ENCODE peak calls at places on chromosomes 2 and 18, in eight cellular contexts. I, F, O, Z, J, V, N and A are unnamed samples. For H3K4me1, the result is how much of the 10 kb centered on the place peaks cover.

GRCh38 chr18:42477261-42477660 is 522.2 kb downstream of the PIK3C3 start:
- DNase-seq in O (no peak), I (no peak), N (peak), Z (no peak), F (no peak), V (no peak), J (no peak), A (no peak)

GRCh38 chr18:65788373-65788772 is 37.6 kb downstream of the CDH7 start:
- DNase-seq in O (no peak), V (no peak), J (no peak), F (no peak), Z (peak), I (no peak), N (no peak), A (no peak)

GRCh38 chr18:77065221-77065981 is 67.2 kb downstream of the MBP start:
- DNase-seq in N (peak), J (no peak), I (no peak), O (peak), F (peak), V (no peak), Z (no peak), A (peak)

GRCh38 chr2:241386519-241386918 is 30.4 kb downstream of the FARP2 start:
- DNase-seq in O (no peak), V (no peak), Z (no peak), F (no peak), I (no peak), N (no peak), J (no peak), A (no peak)

GRCh38 chr2:232328038-232328435 is 50.5 kb upstream of the ALPP start:
- DNase-seq in N (no peak), V (no peak), J (peak), I (no peak), Z (peak), O (no peak), F (no peak), A (no peak)

GRCh38 chr2:286774-287392 is 1.0 kb downstream of the ALKAL2 start:
- DNase-seq in O (no peak), Z (no peak), V (no peak), I (no peak), J (peak), N (no peak), F (no peak), A (no peak)

GRCh38 chr18:69840445-69840844 is 107.2 kb downstream of the CD226 start:
- DNase-seq in Z (no peak), I (no peak), N (peak), O (no peak), V (peak), F (no peak), J (no peak), A (no peak)

GRCh38 chr2:8544786-8545631 is 136.8 kb upstream of the ID2 start:
- DNase-seq in J (peak), Z (no peak), N (peak), F (peak), V (peak), I (peak), O (peak), A (peak)

GRCh38 chr2:143261986-143262784 is 133.0 kb downstream of the ARHGAP15 start:
- DNase-seq in J (no peak), O (no peak), V (peak), F (peak), I (no peak), N (peak), Z (no peak), A (no peak)

GRCh38 chr2:181849601-181850000 is 41.9 kb upstream of the ITPRID2 start:
- DNase-seq in N (no peak), F (no peak), Z (no peak), I (no peak), O (no peak), J (no peak), V (no peak), A (no peak)

GRCh38 chr2:3986063-3986462 is 282.7 kb downstream of the DCDC2C start:
- DNase-seq in Z (no peak), I (no peak), F (no peak), N (no peak), V (no peak), J (no peak), O (no peak), A (no peak)

GRCh38 chr2:218816561-218817011 is 15.0 kb downstream of the PRKAG3 start:
- DNase-seq in J (no peak), F (no peak), Z (no peak), I (no peak), V (no peak), N (no peak), O (no peak), A (no peak)

GRCh38 chr2:148560501-148560900 is 84.0 kb upstream of the EPC2 start:
- DNase-seq in J (no peak), O (no peak), I (no peak), N (no peak), Z (no peak), F (no peak), V (no peak), A (no peak)

GRCh38 chr2:148568597-148568996 is 76.0 kb upstream of the EPC2 start:
- DNase-seq in V (no peak), O (no peak), N (no peak), Z (no peak), J (peak), F (peak), I (no peak), A (no peak)

GRCh38 chr2:240139011-240139441 is 1.4 kb downstream of the OTOS start:
- DNase-seq in J (peak), F (no peak), N (no peak), Z (no peak), I (no peak), V (no peak), O (no peak), A (no peak)

GRCh38 chr18:53971331-53971730 is 253.1 kb downstream of the MBD2 start:
- DNase-seq in V (no peak), J (no peak), N (peak), O (peak), F (no peak), I (no peak), Z (no peak), A (no peak)

GRCh38 chr2:167992258-167992657 is 255.1 kb downstream of the STK39 start:
- DNase-seq in N (no peak), Z (no peak), I (no peak), F (no peak), J (no peak), O (no peak), V (no peak), A (no peak)

GRCh38 chr2:45788401-45788800 is 136.9 kb downstream of the PRKCE start:
- DNase-seq in O (no peak), N (no peak), V (no peak), J (no peak), I (no peak), F (no peak), Z (no peak), A (no peak)

GRCh38 chr2:237566401-237567235 is at the start of gene PRLH:
- DNase-seq in N (no peak), I (no peak), V (no peak), O (no peak), Z (no peak), J (no peak), F (no peak), A (no peak)

GRCh38 chr2:216465580-216466197 is 33.0 kb upstream of the RPL37A start:
- DNase-seq in F (no peak), N (no peak), Z (no peak), J (no peak), V (no peak), I (no peak), O (no peak), A (no peak)

GRCh38 chr18:43692291-43692690 is 415.0 kb upstream of the SYT4 start:
- DNase-seq in J (no peak), V (peak), F (no peak), Z (no peak), I (no peak), O (peak), N (peak), A (no peak)

GRCh38 chr2:8514748-8515389 is 167.0 kb upstream of the ID2 start:
- DNase-seq in I (no peak), J (no peak), O (no peak), Z (no peak), V (no peak), N (no peak), F (no peak), A (no peak)

GRCh38 chr2:240997856-240998705 is at the start of gene SNED1:
- DNase-seq in F (peak), N (peak), V (peak), J (peak), I (peak), Z (peak), O (peak), A (peak)

GRCh38 chr2:221915926-221916325 is 343.8 kb upstream of the EPHA4 start:
- DNase-seq in N (no peak), V (no peak), I (no peak), J (no peak), Z (no peak), O (no peak), F (no peak), A (no peak)

GRCh38 chr18:42107287-42108045 is 152.4 kb downstream of the PIK3C3 start:
- DNase-seq in V (no peak), J (no peak), Z (no peak), F (no peak), I (no peak), O (no peak), N (no peak), A (no peak)

GRCh38 chr2:16208241-16208797 is 268.0 kb downstream of the MYCN start:
- DNase-seq in N (no peak), Z (no peak), J (no peak), V (no peak), O (no peak), F (no peak), I (no peak), A (no peak)

GRCh38 chr2:20438334-20439192 is 8.3 kb upstream of the RHOB start:
- DNase-seq in I (no peak), O (peak), V (no peak), N (peak), J (no peak), Z (no peak), F (no peak), A (no peak)

GRCh38 chr18:7417742-7418141 is 149.4 kb upstream of the PTPRM start:
- DNase-seq in Z (peak), O (peak), N (peak), J (no peak), I (no peak), F (no peak), V (no peak), A (no peak)

GRCh38 chr2:26555246-26556133 is 77.6 kb upstream of the OTOF start:
- DNase-seq in Z (peak), F (no peak), V (peak), N (no peak), O (no peak), J (peak), I (no peak), A (no peak)

GRCh38 chr2:168538534-168538933 is 82.5 kb downstream of the CERS6 start:
- DNase-seq in Z (no peak), J (no peak), V (peak), O (no peak), I (no peak), F (no peak), N (peak), A (no peak)

GRCh38 chr2:10762651-10763460 is 41.4 kb downstream of the ATP6V1C2 start:
- DNase-seq in O (no peak), F (no peak), J (no peak), V (peak), Z (no peak), I (no peak), N (no peak), A (no peak)

GRCh38 chr2:178280261-178280852 is 86.0 kb downstream of the OSBPL6 start:
- DNase-seq in F (peak), J (no peak), I (no peak), N (peak), V (peak), O (peak), Z (no peak), A (no peak)

GRCh38 chr18:78627546-78628315 is 351.9 kb upstream of the SALL3 start:
- DNase-seq in O (no peak), J (no peak), N (no peak), F (no peak), Z (no peak), V (no peak), I (no peak), A (no peak)

GRCh38 chr18:39030124-39030655 is 1464.6 kb upstream of the CELF4 start:
- DNase-seq in F (no peak), J (no peak), I (no peak), O (no peak), Z (no peak), V (no peak), N (no peak), A (no peak)

GRCh38 chr2:223000872-223001825 is 50.8 kb upstream of the KCNE4 start:
- DNase-seq in J (no peak), N (peak), F (no peak), I (no peak), Z (no peak), V (no peak), O (no peak), A (no peak)

GRCh38 chr18:67217551-67218166 is 298.9 kb downstream of the DSEL start:
- DNase-seq in N (peak), J (peak), Z (no peak), F (peak), O (peak), I (peak), V (peak), A (peak)

GRCh38 chr2:174784316-174784715 is 20.0 kb upstream of the CHRNA1 start:
- DNase-seq in O (no peak), Z (no peak), J (peak), F (no peak), N (no peak), I (no peak), V (no peak), A (no peak)

GRCh38 chr2:47695800-47696477 is 87.0 kb upstream of the MSH6 start:
- DNase-seq in J (peak), F (no peak), O (no peak), I (no peak), V (no peak), Z (no peak), N (no peak), A (no peak)

GRCh38 chr2:73032702-73033097 is 38.8 kb downstream of the SFXN5 start:
- DNase-seq in N (no peak), F (no peak), I (no peak), J (no peak), Z (no peak), V (no peak), O (no peak), A (no peak)
- H3K4me1 ChIP-seq in N (under half), F (under half), I (under half), J (under half), Z (under half), V (under half), O (under half), A (under half)

GRCh38 chr2:171878481-171878993 is 15.5 kb downstream of the SLC25A12 start:
- DNase-seq in V (no peak), N (peak), I (no peak), Z (no peak), F (no peak), J (no peak), O (no peak), A (peak)
- H3K4me3 ChIP-seq in V (no peak), N (no peak), I (no peak), Z (no peak), F (no peak), J (no peak), O (no peak), A (no peak)

DNA sequence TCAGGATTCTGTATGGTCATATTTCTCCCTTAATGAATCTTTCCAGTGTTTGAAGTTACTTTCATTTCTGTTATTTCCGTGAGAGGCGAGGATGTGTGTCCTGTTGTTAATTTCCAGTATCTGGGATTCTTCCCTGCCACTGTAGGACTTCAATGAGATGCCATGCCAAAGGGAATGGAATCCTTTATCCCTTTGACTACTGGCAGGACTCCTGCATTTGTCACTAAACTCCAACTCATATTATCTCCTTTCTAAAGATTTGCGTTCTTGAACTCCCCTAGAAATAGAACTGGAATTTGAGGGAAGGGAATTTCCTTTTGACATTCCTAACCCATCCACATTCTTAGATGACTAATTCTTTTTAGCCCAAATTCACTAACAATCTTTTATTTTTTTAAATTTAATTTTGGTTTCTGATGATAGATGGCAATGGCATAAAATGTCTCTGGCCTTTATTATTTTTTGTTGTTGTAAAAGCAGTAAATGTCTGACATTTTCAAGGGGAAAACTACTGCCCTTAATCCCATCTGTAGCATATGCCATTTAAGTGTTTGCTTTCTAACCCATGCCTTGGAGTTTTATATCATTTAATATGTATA is 87.8 kb upstream of the EML6 start:
- DNase-seq in I (no peak), O (peak), V (no peak), Z (no peak), N (peak), J (no peak), F (no peak), A (no peak)
- H3K4me1 ChIP-seq in I (under half), O (half or more), V (half or more), Z (under half), N (under half), J (under half), F (under half), A (half or more)

GRCh38 chr2:42050350-42051167 is 2.7 kb downstream of the PKDCC start:
- DNase-seq in I (no peak), O (no peak), J (no peak), V (no peak), F (no peak), N (no peak), Z (no peak), A (no peak)
- H3K4me3 ChIP-seq in I (no peak), O (peak), J (peak), V (peak), F (no peak), N (peak), Z (peak), A (peak)

DNA sequence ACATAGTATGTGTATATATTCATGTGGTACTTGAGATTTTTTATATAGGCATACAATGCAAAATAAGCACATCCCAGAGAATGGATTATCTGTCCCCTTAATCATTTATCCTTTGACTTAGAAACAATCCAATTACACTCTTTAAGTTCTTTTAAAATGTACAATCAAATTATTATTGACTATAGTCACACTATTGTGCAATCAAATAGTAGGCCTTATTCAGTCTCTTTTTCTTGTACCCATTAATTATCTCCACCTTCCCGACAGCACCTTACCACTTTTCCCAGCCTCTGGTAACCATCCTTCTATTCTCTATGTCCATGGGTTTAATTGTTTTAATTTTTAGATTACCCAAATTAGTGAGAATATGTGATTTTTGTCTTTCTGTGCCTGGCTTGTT is 914.1 kb downstream of the CCDC85A start:
- DNase-seq in Z (no peak), N (no peak), J (no peak), O (no peak), V (no peak), I (no peak), F (no peak), A (no peak)
- H3K4me1 ChIP-seq in Z (under half), N (under half), J (under half), O (under half), V (under half), I (under half), F (under half), A (under half)

DNA sequence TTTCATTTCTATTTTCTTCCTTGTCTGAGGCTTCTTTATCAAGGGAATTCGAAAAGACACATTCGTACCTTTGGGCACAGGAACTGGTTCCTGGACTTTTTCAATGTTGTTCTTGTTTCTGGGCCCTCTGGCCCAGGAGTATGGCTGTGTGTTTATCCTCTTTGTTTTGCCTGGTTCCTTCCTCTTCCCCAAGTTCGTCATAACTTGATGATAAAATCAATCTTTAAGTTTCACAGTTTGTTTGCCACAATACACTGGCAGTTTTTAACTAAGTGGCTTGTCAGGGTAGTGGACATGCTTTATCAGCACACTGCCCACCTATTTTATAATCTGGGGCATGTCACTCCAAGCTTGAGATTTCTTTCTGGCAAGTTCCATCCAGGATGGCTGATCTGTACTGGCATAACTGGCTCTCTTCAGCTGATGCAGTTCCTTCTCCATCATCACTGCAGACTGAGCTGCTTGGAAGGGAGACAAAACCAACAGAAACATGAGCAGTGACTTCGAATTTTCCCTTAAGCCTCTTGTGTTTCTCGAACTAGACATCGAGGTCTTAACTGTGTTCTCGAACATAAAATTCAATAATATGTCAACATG is 63.4 kb upstream of the MGAT4A start:
- DNase-seq in I (no peak), O (no peak), J (no peak), F (no peak), Z (no peak), V (no peak), N (no peak), A (no peak)
- H3K4me3 ChIP-seq in I (no peak), O (no peak), J (no peak), F (no peak), Z (no peak), V (no peak), N (no peak), A (no peak)

GRCh38 chr2:41967426-41968181 is 80.2 kb upstream of the PKDCC start:
- DNase-seq in J (peak), F (no peak), V (no peak), O (no peak), Z (no peak), I (no peak), N (peak), A (no peak)
- H3K4me1 ChIP-seq in J (under half), F (under half), V (half or more), O (under half), Z (under half), I (under half), N (under half), A (half or more)

GRCh38 chr2:120231974-120232635 is 8.9 kb upstream of the TMEM185B start:
- DNase-seq in F (peak), J (no peak), O (peak), V (no peak), I (peak), Z (peak), N (no peak), A (peak)
- H3K4me3 ChIP-seq in F (peak), J (no peak), O (peak), V (no peak), I (peak), Z (no peak), N (peak), A (peak)

DNA sequence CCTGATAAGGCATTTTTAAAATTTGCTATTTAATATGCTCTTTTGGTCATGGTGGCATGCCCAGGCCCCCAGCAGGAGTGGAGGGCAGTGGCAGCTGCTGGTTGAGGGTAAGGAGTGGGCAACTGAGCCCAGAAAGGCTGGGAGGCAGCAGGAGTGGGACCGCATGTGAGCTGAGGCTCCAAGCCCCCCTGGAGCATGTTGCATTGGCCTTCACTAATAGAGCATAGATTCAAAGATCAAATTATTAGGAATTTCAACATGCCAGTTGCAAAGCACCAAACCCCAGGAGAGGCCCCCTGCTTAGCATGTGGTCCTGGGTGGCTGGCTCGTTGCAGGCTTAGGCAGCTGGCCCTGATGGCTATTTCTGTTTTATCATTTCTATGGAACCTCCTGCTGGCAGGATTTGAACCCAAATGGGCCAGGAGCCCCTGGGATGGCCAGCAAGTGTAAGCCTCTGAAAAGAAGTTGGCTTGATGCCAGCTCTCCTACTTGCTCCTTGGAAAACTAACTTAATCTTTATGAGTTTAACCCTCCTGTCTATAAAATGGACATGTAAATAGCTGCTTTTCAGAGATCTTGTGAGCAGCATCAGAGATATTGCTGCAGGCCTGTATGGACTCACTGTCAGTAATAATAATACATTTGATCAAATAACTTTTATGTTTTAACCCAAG is 42.1 kb upstream of the TMEM131 start:
- DNase-seq in I (no peak), N (no peak), O (no peak), Z (no peak), V (peak), J (peak), F (no peak), A (no peak)
- H3K4me1 ChIP-seq in I (under half), N (under half), O (under half), Z (under half), V (under half), J (under half), F (under half), A (under half)